ENCODE peak calls at places on chromosomes 12 and 14, in four cellular contexts. X, K, D and W are unnamed samples.

GRCh38 chr14:103086771-103087342 is 2.8 kb downstream of the LBHD2 start:
- DNase-seq in D (no peak), X (no peak), K (no peak), W (no peak)

GRCh38 chr14:58739674-58740073 is 101.9 kb downstream of the DACT1 start:
- DNase-seq in X (no peak), D (no peak), K (no peak), W (no peak)

GRCh38 chr14:104749958-104750529 is 2.9 kb upstream of the SIVA1 start:
- DNase-seq in K (no peak), X (peak; percentile 65), D (no peak), W (no peak)

GRCh38 chr12:10212623-10213131 is at the start of gene GABARAPL1:
- DNase-seq in K (peak; percentile 71), D (peak; percentile 78), X (peak; percentile 82), W (peak; percentile 94)

GRCh38 chr12:9588749-9589148 is 19.0 kb downstream of the KLRB1 start:
- DNase-seq in X (no peak), D (no peak), K (no peak), W (no peak)

GRCh38 chr12:101877816-101878811 is 734 bp downstream of the DRAM1 start:
- DNase-seq in X (peak; percentile 44), K (no peak), D (no peak), W (peak; percentile 66)

GRCh38 chr12:76329163-76329562 is 19.1 kb downstream of the BBS10 start:
- DNase-seq in D (no peak), K (no peak), X (peak; percentile 95), W (peak; percentile 77)

GRCh38 chr12:204261-204678 is 9.7 kb downstream of the SLC6A12 start:
- DNase-seq in D (no peak), K (no peak), X (no peak), W (no peak)

GRCh38 chr12:120495189-120495722 is 657 bp upstream of the DYNLL1 start:
- DNase-seq in D (no peak), K (no peak), X (no peak), W (peak; percentile 18)

GRCh38 chr14:35821546-35822411 is 4.4 kb upstream of the BRMS1L start:
- DNase-seq in X (peak; percentile 49), K (peak; percentile 23), D (no peak), W (peak; percentile 45)

GRCh38 chr12:52440821-52441319 is 6.7 kb upstream of the KRT75 start:
- DNase-seq in X (peak; percentile 60), D (no peak), K (no peak), W (peak; percentile 77)

GRCh38 chr14:100889641-100890040 is 13.9 kb downstream of the RTL1 start:
- DNase-seq in K (no peak), D (no peak), X (no peak), W (no peak)

GRCh38 chr12:114481200-114481535 is 75.2 kb upstream of the TBX5 start:
- DNase-seq in K (no peak), D (no peak), X (no peak), W (no peak)

GRCh38 chr12:93827179-93827578 is 150.0 kb downstream of the CRADD start:
- DNase-seq in X (no peak), K (no peak), D (no peak), W (no peak)

GRCh38 chr14:101109981-101110728 is 206.6 kb upstream of the RTL1 start:
- DNase-seq in X (no peak), K (no peak), D (no peak), W (no peak)

GRCh38 chr12:116528067-116528466 is 31.1 kb upstream of the MAP1LC3B2 start:
- DNase-seq in K (no peak), X (peak; percentile 94), D (no peak), W (peak; percentile 64)

GRCh38 chr14:72902802-72903530 is 9.1 kb upstream of the DPF3 start:
- DNase-seq in K (no peak), D (no peak), X (no peak), W (no peak)

GRCh38 chr14:60650382-60650961 is 1.2 kb upstream of the SIX1 start:
- DNase-seq in D (no peak), X (no peak), K (no peak), W (no peak)

GRCh38 chr14:49982522-49982951 is 89.7 kb downstream of the ARF6 start:
- DNase-seq in D (no peak), X (peak; percentile 97), K (no peak), W (peak; percentile 86)

GRCh38 chr14:60310086-60310684 is 61.2 kb downstream of the PPM1A start:
- DNase-seq in D (no peak), X (no peak), K (no peak), W (no peak)

GRCh38 chr12:51349026-51349425 is 2.5 kb upstream of the CELA1 start:
- DNase-seq in K (no peak), D (no peak), X (peak; percentile 73), W (peak; percentile 65)

GRCh38 chr12:131250028-131250950 is 296.6 kb downstream of the ADGRD1 start:
- DNase-seq in K (no peak), D (no peak), X (no peak), W (no peak)

GRCh38 chr12:45263587-45263986 is 47.7 kb downstream of the ANO6 start:
- DNase-seq in X (no peak), K (no peak), D (no peak), W (no peak)

GRCh38 chr12:77572371-77572770 is 258.3 kb upstream of the NAV3 start:
- DNase-seq in D (no peak), X (no peak), K (no peak), W (no peak)

GRCh38 chr12:56128669-56129209 is 672 bp downstream of the ESYT1 start:
- DNase-seq in K (no peak), D (no peak), X (peak; percentile 36), W (peak; percentile 57)

GRCh38 chr14:71475916-71476315 is 456.3 kb upstream of the RGS6 start:
- DNase-seq in D (no peak), X (no peak), K (no peak), W (no peak)